ENCODE peak calls at places on chromosomes 6 and 20, in ten cellular contexts. One of them, this sample, is unnamed.
A peak's percentile ranks its signal among the peaks of the same experiment; 100 is the strongest.

GRCh38 chr6:49384913-49385312 is 78.1 kb downstream of the MMUT start:
- DNase-seq in heart right ventricle: no peak
- DNase-seq in upper lobe of left lung: no peak
- DNase-seq in hepatocyte: no peak
- DNase-seq in CD8-positive, alpha-beta T cell: no peak
- DNase-seq in Peyer's patch: no peak
- DNase-seq in transverse colon: no peak
- DNase-seq in ovary: no peak
- DNase-seq in A549: no peak
- DNase-seq in endodermal cell: no peak
- DNase-seq in this sample: no peak

GRCh38 chr20:18587665-18588553 is at the start of gene DTD1:
- DNase-seq in heart right ventricle: peak; percentile 97
- DNase-seq in upper lobe of left lung: peak; percentile 99
- DNase-seq in hepatocyte: peak; percentile 95
- DNase-seq in CD8-positive, alpha-beta T cell: peak; percentile 83
- DNase-seq in Peyer's patch: peak; percentile 96
- DNase-seq in transverse colon: peak; percentile 95
- DNase-seq in ovary: peak; percentile 96
- DNase-seq in A549: peak; percentile 80
- DNase-seq in endodermal cell: peak; percentile 98
- DNase-seq in this sample: peak; percentile 96

GRCh38 chr6:149963212-149963461 is 606 bp upstream of the ULBP1 start:
- DNase-seq in heart right ventricle: no peak
- DNase-seq in upper lobe of left lung: no peak
- DNase-seq in hepatocyte: no peak
- DNase-seq in CD8-positive, alpha-beta T cell: no peak
- DNase-seq in Peyer's patch: no peak
- DNase-seq in transverse colon: no peak
- DNase-seq in ovary: no peak
- DNase-seq in A549: peak; percentile 43
- DNase-seq in endodermal cell: peak; percentile 80
- DNase-seq in this sample: no peak

GRCh38 chr6:112307707-112308106 is 39.4 kb upstream of the RFPL4B start:
- DNase-seq in heart right ventricle: no peak
- DNase-seq in upper lobe of left lung: no peak
- DNase-seq in hepatocyte: no peak
- DNase-seq in CD8-positive, alpha-beta T cell: no peak
- DNase-seq in Peyer's patch: no peak
- DNase-seq in transverse colon: no peak
- DNase-seq in ovary: no peak
- DNase-seq in A549: no peak
- DNase-seq in endodermal cell: no peak
- DNase-seq in this sample: no peak

GRCh38 chr6:4682431-4683159 is 93.6 kb upstream of the CDYL start:
- DNase-seq in heart right ventricle: no peak
- DNase-seq in upper lobe of left lung: no peak
- DNase-seq in hepatocyte: no peak
- DNase-seq in CD8-positive, alpha-beta T cell: no peak
- DNase-seq in Peyer's patch: no peak
- DNase-seq in transverse colon: no peak
- DNase-seq in ovary: no peak
- DNase-seq in A549: no peak
- DNase-seq in endodermal cell: no peak
- DNase-seq in this sample: no peak

GRCh38 chr20:31587545-31588389 is 17.3 kb upstream of the ID1 start:
- DNase-seq in heart right ventricle: peak; percentile 78
- DNase-seq in upper lobe of left lung: peak; percentile 91
- DNase-seq in hepatocyte: peak; percentile 79
- DNase-seq in CD8-positive, alpha-beta T cell: no peak
- DNase-seq in Peyer's patch: peak; percentile 66
- DNase-seq in transverse colon: peak; percentile 69
- DNase-seq in ovary: peak; percentile 66
- DNase-seq in A549: no peak
- DNase-seq in endodermal cell: peak; percentile 80
- DNase-seq in this sample: peak; percentile 65

GRCh38 chr6:34447915-34448314 is 18.0 kb upstream of the PACSIN1 start:
- DNase-seq in heart right ventricle: no peak
- DNase-seq in upper lobe of left lung: no peak
- DNase-seq in hepatocyte: no peak
- DNase-seq in CD8-positive, alpha-beta T cell: no peak
- DNase-seq in Peyer's patch: no peak
- DNase-seq in transverse colon: peak; percentile 19
- DNase-seq in ovary: no peak
- DNase-seq in A549: no peak
- DNase-seq in endodermal cell: peak; percentile 75
- DNase-seq in this sample: peak; percentile 70

GRCh38 chr20:42475773-42476172 is 713.9 kb downstream of the PTPRT start:
- DNase-seq in heart right ventricle: no peak
- DNase-seq in upper lobe of left lung: peak; percentile 5
- DNase-seq in hepatocyte: no peak
- DNase-seq in CD8-positive, alpha-beta T cell: no peak
- DNase-seq in Peyer's patch: no peak
- DNase-seq in transverse colon: no peak
- DNase-seq in ovary: no peak
- DNase-seq in A549: no peak
- DNase-seq in endodermal cell: no peak
- DNase-seq in this sample: no peak

GRCh38 chr6:26305097-26305841 is 59.7 kb upstream of the BTN3A2 start:
- DNase-seq in heart right ventricle: peak; percentile 49
- DNase-seq in upper lobe of left lung: no peak
- DNase-seq in hepatocyte: peak; percentile 75
- DNase-seq in CD8-positive, alpha-beta T cell: peak; percentile 69
- DNase-seq in Peyer's patch: peak; percentile 76
- DNase-seq in transverse colon: peak; percentile 58
- DNase-seq in ovary: peak; percentile 87
- DNase-seq in A549: no peak
- DNase-seq in endodermal cell: peak; percentile 93
- DNase-seq in this sample: no peak

GRCh38 chr6:162962093-162962492 is 234.3 kb downstream of the PACRG start:
- DNase-seq in heart right ventricle: no peak
- DNase-seq in upper lobe of left lung: no peak
- DNase-seq in hepatocyte: no peak
- DNase-seq in CD8-positive, alpha-beta T cell: no peak
- DNase-seq in Peyer's patch: no peak
- DNase-seq in transverse colon: no peak
- DNase-seq in ovary: no peak
- DNase-seq in A549: no peak
- DNase-seq in endodermal cell: no peak
- DNase-seq in this sample: no peak

GRCh38 chr20:24993337-24994185 is 1.0 kb upstream of the APMAP start:
- DNase-seq in heart right ventricle: no peak
- DNase-seq in upper lobe of left lung: no peak
- DNase-seq in hepatocyte: peak; percentile 42
- DNase-seq in CD8-positive, alpha-beta T cell: peak; percentile 9
- DNase-seq in Peyer's patch: no peak
- DNase-seq in transverse colon: no peak
- DNase-seq in ovary: no peak
- DNase-seq in A549: peak; percentile 71
- DNase-seq in endodermal cell: peak; percentile 10
- DNase-seq in this sample: no peak
- TF ChIP-seq CTCF in heart right ventricle: peak; percentile 19
- TF ChIP-seq CTCF in upper lobe of left lung: peak; percentile 34
- TF ChIP-seq CTCF in hepatocyte: peak; percentile 39
- TF ChIP-seq CTCF in CD8-positive, alpha-beta T cell: no peak
- TF ChIP-seq CTCF in Peyer's patch: no peak
- TF ChIP-seq CTCF in transverse colon: peak; percentile 34
- TF ChIP-seq CTCF in ovary: peak; percentile 27
- TF ChIP-seq CTCF in A549: peak; percentile 76
- TF ChIP-seq CTCF in endodermal cell: no peak
- TF ChIP-seq CTCF in this sample: peak; percentile 43

GRCh38 chr6:15269619-15270018 is 23.8 kb downstream of the JARID2 start:
- DNase-seq in heart right ventricle: no peak
- DNase-seq in upper lobe of left lung: no peak
- DNase-seq in hepatocyte: no peak
- DNase-seq in CD8-positive, alpha-beta T cell: no peak
- DNase-seq in Peyer's patch: no peak
- DNase-seq in transverse colon: no peak
- DNase-seq in ovary: no peak
- DNase-seq in A549: no peak
- DNase-seq in endodermal cell: no peak
- DNase-seq in this sample: no peak

GRCh38 chr6:15274696-15275387 is 29.0 kb downstream of the JARID2 start:
- DNase-seq in heart right ventricle: no peak
- DNase-seq in upper lobe of left lung: no peak
- DNase-seq in hepatocyte: no peak
- DNase-seq in CD8-positive, alpha-beta T cell: no peak
- DNase-seq in Peyer's patch: no peak
- DNase-seq in transverse colon: no peak
- DNase-seq in ovary: no peak
- DNase-seq in A549: no peak
- DNase-seq in endodermal cell: no peak
- DNase-seq in this sample: no peak

GRCh38 chr6:15276036-15276435 is 30.2 kb downstream of the JARID2 start:
- DNase-seq in heart right ventricle: no peak
- DNase-seq in upper lobe of left lung: no peak
- DNase-seq in hepatocyte: no peak
- DNase-seq in CD8-positive, alpha-beta T cell: no peak
- DNase-seq in Peyer's patch: no peak
- DNase-seq in transverse colon: no peak
- DNase-seq in ovary: no peak
- DNase-seq in A549: no peak
- DNase-seq in endodermal cell: no peak
- DNase-seq in this sample: no peak

GRCh38 chr6:15270402-15270801 is 24.5 kb downstream of the JARID2 start:
- DNase-seq in heart right ventricle: no peak
- DNase-seq in upper lobe of left lung: no peak
- DNase-seq in hepatocyte: no peak
- DNase-seq in CD8-positive, alpha-beta T cell: no peak
- DNase-seq in Peyer's patch: no peak
- DNase-seq in transverse colon: no peak
- DNase-seq in ovary: no peak
- DNase-seq in A549: no peak
- DNase-seq in endodermal cell: no peak
- DNase-seq in this sample: no peak

DNA sequence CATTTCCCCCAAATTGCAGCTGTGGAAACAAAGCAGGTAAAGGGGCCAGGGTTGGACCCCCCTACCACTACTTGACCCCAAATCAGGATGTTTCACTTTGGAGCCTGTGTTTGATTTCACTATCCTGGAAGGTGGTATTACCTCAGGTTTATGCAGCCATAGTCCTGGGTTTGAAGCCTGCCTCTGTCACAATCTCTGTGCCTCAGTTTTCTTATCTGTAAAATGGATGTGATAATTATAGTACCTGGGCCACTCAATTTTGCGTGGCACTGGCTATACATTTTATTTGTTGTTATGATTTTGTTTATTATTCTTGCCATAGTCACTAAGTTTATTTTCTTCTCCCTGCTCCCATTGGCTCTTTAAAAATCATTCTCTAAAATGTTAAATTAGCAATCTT is 26.7 kb downstream of the JARID2 start:
- DNase-seq in heart right ventricle: no peak
- DNase-seq in upper lobe of left lung: no peak
- DNase-seq in hepatocyte: no peak
- DNase-seq in CD8-positive, alpha-beta T cell: no peak
- DNase-seq in Peyer's patch: no peak
- DNase-seq in transverse colon: no peak
- DNase-seq in ovary: no peak
- DNase-seq in A549: no peak
- DNase-seq in endodermal cell: no peak
- DNase-seq in this sample: no peak
- H3K4me1 ChIP-seq in heart right ventricle: peaks cover 58% of the 10 kb centered on the region
- H3K4me1 ChIP-seq in upper lobe of left lung: peaks cover 29% of the 10 kb centered on the region
- H3K4me1 ChIP-seq in hepatocyte: peaks cover 24% of the 10 kb centered on the region
- H3K4me1 ChIP-seq in CD8-positive, alpha-beta T cell: peaks cover 29% of the 10 kb centered on the region
- H3K4me1 ChIP-seq in Peyer's patch: no peaks in the 10 kb centered on the region
- H3K4me1 ChIP-seq in transverse colon: peaks cover 36% of the 10 kb centered on the region
- H3K4me1 ChIP-seq in ovary: peaks cover 23% of the 10 kb centered on the region
- H3K4me1 ChIP-seq in A549: peaks cover 10% of the 10 kb centered on the region
- H3K4me1 ChIP-seq in endodermal cell: peaks cover 15% of the 10 kb centered on the region
- H3K4me1 ChIP-seq in this sample: peaks cover 46% of the 10 kb centered on the region

GRCh38 chr20:54668271-54669053 is 193.1 kb downstream of the DOK5 start:
- DNase-seq in heart right ventricle: no peak
- DNase-seq in upper lobe of left lung: peak; percentile 27
- DNase-seq in hepatocyte: peak; percentile 62
- DNase-seq in CD8-positive, alpha-beta T cell: peak; percentile 23
- DNase-seq in Peyer's patch: peak; percentile 51
- DNase-seq in transverse colon: peak; percentile 10
- DNase-seq in ovary: no peak
- DNase-seq in A549: peak; percentile 18
- DNase-seq in endodermal cell: peak; percentile 77
- DNase-seq in this sample: no peak
- TF ChIP-seq CTCF in heart right ventricle: peak; percentile 10
- TF ChIP-seq CTCF in upper lobe of left lung: peak; percentile 4
- TF ChIP-seq CTCF in hepatocyte: peak; percentile 59
- TF ChIP-seq CTCF in CD8-positive, alpha-beta T cell: peak; percentile 47
- TF ChIP-seq CTCF in Peyer's patch: no peak
- TF ChIP-seq CTCF in transverse colon: peak; percentile 63
- TF ChIP-seq CTCF in ovary: no peak
- TF ChIP-seq CTCF in A549: peak; percentile 75
- TF ChIP-seq CTCF in endodermal cell: peak; percentile 81
- TF ChIP-seq CTCF in this sample: peak; percentile 64

GRCh38 chr20:33667245-33668086 is 723 bp downstream of the ACTL10 start:
- DNase-seq in heart right ventricle: peak; percentile 85
- DNase-seq in upper lobe of left lung: peak; percentile 94
- DNase-seq in hepatocyte: no peak
- DNase-seq in CD8-positive, alpha-beta T cell: peak; percentile 40
- DNase-seq in Peyer's patch: peak; percentile 84
- DNase-seq in transverse colon: peak; percentile 88
- DNase-seq in ovary: peak; percentile 89
- DNase-seq in A549: no peak
- DNase-seq in endodermal cell: peak; percentile 70
- DNase-seq in this sample: peak; percentile 69

GRCh38 chr20:33669224-33669623 is 2.5 kb downstream of the ACTL10 start:
- DNase-seq in heart right ventricle: peak; percentile 10
- DNase-seq in upper lobe of left lung: no peak
- DNase-seq in hepatocyte: no peak
- DNase-seq in CD8-positive, alpha-beta T cell: no peak
- DNase-seq in Peyer's patch: no peak
- DNase-seq in transverse colon: no peak
- DNase-seq in ovary: no peak
- DNase-seq in A549: no peak
- DNase-seq in endodermal cell: no peak
- DNase-seq in this sample: no peak

GRCh38 chr20:33669873-33670640 is 3.3 kb downstream of the ACTL10 start:
- DNase-seq in heart right ventricle: peak; percentile 11
- DNase-seq in upper lobe of left lung: peak; percentile 59
- DNase-seq in hepatocyte: no peak
- DNase-seq in CD8-positive, alpha-beta T cell: no peak
- DNase-seq in Peyer's patch: no peak
- DNase-seq in transverse colon: no peak
- DNase-seq in ovary: no peak
- DNase-seq in A549: no peak
- DNase-seq in endodermal cell: no peak
- DNase-seq in this sample: no peak

GRCh38 chr20:33668087-33668790 is 1.5 kb downstream of the ACTL10 start:
- DNase-seq in heart right ventricle: peak; percentile 9
- DNase-seq in upper lobe of left lung: no peak
- DNase-seq in hepatocyte: peak; percentile 82
- DNase-seq in CD8-positive, alpha-beta T cell: peak; percentile 76
- DNase-seq in Peyer's patch: peak; percentile 90
- DNase-seq in transverse colon: no peak
- DNase-seq in ovary: no peak
- DNase-seq in A549: peak; percentile 60
- DNase-seq in endodermal cell: peak; percentile 93
- DNase-seq in this sample: peak; percentile 86

DNA sequence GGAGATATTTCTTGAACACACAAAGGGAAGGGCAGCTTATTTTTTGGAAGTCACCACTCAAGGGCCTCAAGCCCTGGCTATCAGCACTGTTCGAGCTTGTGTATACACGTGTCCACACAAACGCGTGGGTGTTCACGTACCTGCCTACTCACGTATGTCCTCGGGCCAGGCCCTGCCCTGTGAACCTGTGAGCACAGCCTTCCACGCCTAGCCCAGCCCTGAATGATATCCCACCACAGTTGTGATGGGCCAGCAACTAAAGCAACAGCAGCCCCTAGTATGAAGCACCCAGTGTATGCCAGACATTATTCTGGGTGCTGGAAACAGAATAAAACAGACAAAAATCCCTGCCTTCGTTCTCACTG is 2.0 kb downstream of the ACTL10 start:
- DNase-seq in heart right ventricle: peak; percentile 13
- DNase-seq in upper lobe of left lung: no peak
- DNase-seq in hepatocyte: no peak
- DNase-seq in CD8-positive, alpha-beta T cell: no peak
- DNase-seq in Peyer's patch: no peak
- DNase-seq in transverse colon: no peak
- DNase-seq in ovary: no peak
- DNase-seq in A549: no peak
- DNase-seq in endodermal cell: no peak
- DNase-seq in this sample: no peak
- H3K4me1 ChIP-seq in heart right ventricle: peaks cover 59% of the 10 kb centered on the region
- H3K4me1 ChIP-seq in upper lobe of left lung: peaks cover 32% of the 10 kb centered on the region
- H3K4me1 ChIP-seq in hepatocyte: peaks cover 23% of the 10 kb centered on the region
- H3K4me1 ChIP-seq in CD8-positive, alpha-beta T cell: peaks cover 25% of the 10 kb centered on the region
- H3K4me1 ChIP-seq in Peyer's patch: peaks cover 19% of the 10 kb centered on the region
- H3K4me1 ChIP-seq in transverse colon: peaks cover 37% of the 10 kb centered on the region
- H3K4me1 ChIP-seq in ovary: peaks cover 18% of the 10 kb centered on the region
- H3K4me1 ChIP-seq in A549: peaks cover 23% of the 10 kb centered on the region
- H3K4me1 ChIP-seq in endodermal cell: peaks cover 13% of the 10 kb centered on the region
- H3K4me1 ChIP-seq in this sample: peaks cover 57% of the 10 kb centered on the region

This sample was measured in lower lobe of right lung.